ENCODE peak calls at places on chromosome 5, in seven cellular contexts. C is SK-N-SH, X is GM12878, P is K562, D is HCT116, J is Panc1, N is HepG2. G is an unnamed sample. For H3K36me3, the result is how much of the 10 kb centered on the place peaks cover.

GRCh38 chr5:94771742-94772141 is 153.3 kb downstream of the SLF1 start:
- DNase-seq in C (no peak), X (no peak), P (no peak), D (no peak), J (no peak), N (no peak), G (peak)

GRCh38 chr5:157184117-157184516 is 3.5 kb downstream of the ITK start:
- DNase-seq in C (no peak), X (no peak), P (no peak), D (no peak), J (no peak), N (no peak), G (no peak)

GRCh38 chr5:28779161-28779754 is 1740.9 kb upstream of the CDH9 start:
- DNase-seq in C (no peak), X (no peak), P (no peak), D (no peak), J (peak), N (no peak), G (peak)

GRCh38 chr5:146205499-146206202 is 2.2 kb downstream of the RBM27 start:
- DNase-seq in C (no peak), X (no peak), P (no peak), D (no peak), J (no peak), N (no peak), G (no peak)

GRCh38 chr5:93677344-93678021 is 63.9 kb downstream of the POU5F2 start:
- DNase-seq in C (peak), X (no peak), P (no peak), D (peak), J (no peak), N (peak), G (peak)

GRCh38 chr5:72160959-72161358 is 53.7 kb downstream of the MAP1B start:
- DNase-seq in C (no peak), X (no peak), P (no peak), D (no peak), J (no peak), N (no peak), G (no peak)

GRCh38 chr5:17224858-17225436 is 7.5 kb downstream of the BASP1 start:
- DNase-seq in C (no peak), X (peak), P (no peak), D (no peak), J (no peak), N (no peak), G (no peak)

GRCh38 chr5:122076669-122077450 is 1.2 kb downstream of the LOX start:
- DNase-seq in C (peak), X (no peak), P (no peak), D (no peak), J (no peak), N (peak), G (peak)

GRCh38 chr5:69187342-69187741 is 2.0 kb upstream of the CENPH start:
- DNase-seq in C (no peak), X (no peak), P (no peak), D (no peak), J (no peak), N (no peak), G (no peak)

GRCh38 chr5:7494446-7495132 is 98.7 kb downstream of the ADCY2 start:
- DNase-seq in C (no peak), X (no peak), P (no peak), D (no peak), J (no peak), N (no peak), G (no peak)

GRCh38 chr5:1763548-1763911 is 36.1 kb downstream of the MRPL36 start:
- DNase-seq in C (peak), X (no peak), P (peak), D (peak), J (peak), N (peak), G (peak)

GRCh38 chr5:138549414-138549813 is 6.4 kb upstream of the ETF1 start:
- DNase-seq in C (no peak), X (no peak), P (no peak), D (no peak), J (no peak), N (no peak), G (no peak)

GRCh38 chr5:138552700-138553099 is 9.7 kb upstream of the ETF1 start:
- DNase-seq in C (no peak), X (no peak), P (no peak), D (no peak), J (no peak), N (no peak), G (no peak)

GRCh38 chr5:138557677-138558076 is 14.6 kb upstream of the ETF1 start:
- DNase-seq in C (no peak), X (no peak), P (no peak), D (no peak), J (no peak), N (no peak), G (no peak)

GRCh38 chr5:138554143-138554542 is 11.1 kb upstream of the ETF1 start:
- DNase-seq in C (no peak), X (no peak), P (no peak), D (no peak), J (no peak), N (no peak), G (no peak)

DNA sequence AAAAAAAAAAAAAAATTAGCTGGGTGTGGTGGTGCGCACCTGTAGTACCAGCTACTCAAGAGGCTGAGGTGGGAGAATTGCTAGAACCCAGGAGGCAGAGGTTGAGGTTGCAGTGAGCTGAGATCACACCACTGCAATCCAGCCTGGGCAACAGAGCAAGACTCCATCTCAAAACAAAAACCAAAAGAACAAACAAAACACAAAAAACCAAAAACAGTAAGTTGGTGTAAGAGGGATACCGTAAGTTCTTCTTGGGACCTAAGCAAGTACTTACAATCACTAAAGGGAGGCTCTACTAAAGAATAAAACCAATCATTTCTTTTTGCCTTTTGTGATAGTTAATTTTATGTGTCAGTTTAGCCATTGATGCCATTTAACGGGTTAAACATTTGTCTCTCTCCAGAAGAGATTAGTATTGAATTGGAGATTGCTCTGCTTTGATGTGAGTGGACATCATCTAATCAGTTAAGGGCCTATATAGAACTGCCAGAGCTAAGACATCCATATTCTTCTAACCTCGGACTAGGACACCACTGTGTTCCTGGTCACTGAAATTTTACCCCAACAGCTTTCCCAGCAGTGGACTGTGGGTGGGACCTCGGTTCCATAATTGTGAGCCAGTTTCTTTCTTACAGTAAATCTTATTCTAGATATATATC is 10.5 kb upstream of the ETF1 start:
- DNase-seq in C (no peak), X (no peak), P (no peak), D (no peak), J (no peak), N (no peak), G (no peak)
- H3K36me3 ChIP-seq in C (half or more), X (under half), P (half or more), D (under half), J (under half), N (under half), G (under half)

GRCh38 chr5:158463971-158464370 is 605.0 kb upstream of the CLINT1 start:
- DNase-seq in C (no peak), X (no peak), P (no peak), D (no peak), J (no peak), N (peak), G (no peak)

GRCh38 chr5:158461240-158461854 is 602.4 kb upstream of the CLINT1 start:
- DNase-seq in C (no peak), X (no peak), P (no peak), D (no peak), J (no peak), N (peak), G (no peak)

GRCh38 chr5:158464383-158464782 is 605.4 kb upstream of the CLINT1 start:
- DNase-seq in C (no peak), X (no peak), P (no peak), D (no peak), J (no peak), N (no peak), G (no peak)

GRCh38 chr5:158463188-158463587 is 604.2 kb upstream of the CLINT1 start:
- DNase-seq in C (no peak), X (no peak), P (no peak), D (no peak), J (no peak), N (no peak), G (no peak)

DNA sequence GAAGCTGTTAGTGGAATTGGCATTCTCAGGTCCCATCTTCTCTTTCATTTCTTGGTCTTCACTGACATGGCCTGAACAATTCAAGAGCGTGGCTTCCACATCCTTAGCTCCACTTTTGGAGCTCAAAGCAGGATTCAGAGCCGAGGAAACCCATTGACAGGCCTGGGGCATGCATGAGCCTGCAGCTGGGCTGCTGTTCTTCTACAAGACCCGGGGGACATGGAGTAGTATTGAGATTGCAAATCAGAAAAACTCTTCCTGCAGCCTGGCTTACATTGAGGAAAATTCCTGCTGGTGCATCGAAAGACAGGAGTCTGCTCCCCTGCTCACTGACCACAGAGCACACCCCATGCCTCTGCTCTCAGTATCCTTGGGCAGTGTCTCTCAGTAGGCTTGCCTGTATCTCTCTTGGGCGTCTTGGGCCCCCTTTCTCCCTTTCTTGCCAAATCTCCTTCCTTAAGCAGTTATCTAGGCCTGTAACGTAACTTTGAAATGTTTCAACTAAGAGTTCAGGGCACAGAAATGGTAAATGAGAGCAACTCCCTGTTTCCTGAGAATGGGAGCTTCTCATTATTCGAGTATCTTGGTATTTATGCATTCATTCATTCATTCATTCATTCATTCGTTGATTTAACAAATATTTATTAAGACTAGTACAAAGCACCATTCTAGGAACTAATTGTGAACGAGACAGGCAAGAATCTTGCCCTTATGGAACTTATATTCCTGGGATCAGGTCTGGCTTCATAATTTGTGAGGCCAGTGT is 603.6 kb upstream of the CLINT1 start:
- DNase-seq in C (no peak), X (no peak), P (no peak), D (no peak), J (no peak), N (no peak), G (no peak)
- H3K27ac ChIP-seq in C (no peak), X (no peak), P (no peak), D (no peak), J (no peak), N (peak), G (no peak)

DNA sequence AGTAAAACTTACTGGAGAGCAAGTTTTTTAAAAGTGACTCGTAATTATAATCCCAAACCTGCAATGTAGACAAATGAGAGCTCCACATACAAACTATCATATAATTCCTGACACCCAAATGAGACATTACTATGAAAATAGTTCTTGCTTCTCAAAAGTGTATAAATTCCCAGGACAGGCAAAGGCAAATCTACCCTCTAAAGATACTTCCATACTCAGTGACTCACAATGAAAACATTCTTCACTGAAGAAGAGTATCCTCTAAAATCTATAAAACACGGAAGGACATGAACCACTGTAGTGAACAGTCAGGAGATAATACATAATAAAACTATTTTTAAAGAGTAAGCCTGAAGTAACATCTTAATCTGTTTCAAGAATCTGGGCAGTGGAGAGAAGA is 531.9 kb upstream of the GRAMD2B start:
- DNase-seq in C (no peak), X (no peak), P (no peak), D (no peak), J (no peak), N (no peak), G (no peak)
- TF ChIP-seq REST in C (no peak), X (no peak), P (no peak), D (no peak), J (no peak), N (no peak), G (no peak)

GRCh38 chr5:14685757-14686156 is 21.2 kb downstream of the OTULIN start:
- DNase-seq in C (peak), X (peak), P (no peak), D (peak), J (no peak), N (peak), G (peak)
- H3K36me3 ChIP-seq in C (half or more), X (under half), P (half or more), D (under half), J (under half), N (half or more), G (under half)

GRCh38 chr5:95938766-95939165 is 22.9 kb downstream of the ELL2 start:
- DNase-seq in C (no peak), X (no peak), P (no peak), D (no peak), J (no peak), N (no peak), G (no peak)
- H3K27ac ChIP-seq in C (no peak), X (peak), P (no peak), D (no peak), J (no peak), N (no peak), G (no peak)

DNA sequence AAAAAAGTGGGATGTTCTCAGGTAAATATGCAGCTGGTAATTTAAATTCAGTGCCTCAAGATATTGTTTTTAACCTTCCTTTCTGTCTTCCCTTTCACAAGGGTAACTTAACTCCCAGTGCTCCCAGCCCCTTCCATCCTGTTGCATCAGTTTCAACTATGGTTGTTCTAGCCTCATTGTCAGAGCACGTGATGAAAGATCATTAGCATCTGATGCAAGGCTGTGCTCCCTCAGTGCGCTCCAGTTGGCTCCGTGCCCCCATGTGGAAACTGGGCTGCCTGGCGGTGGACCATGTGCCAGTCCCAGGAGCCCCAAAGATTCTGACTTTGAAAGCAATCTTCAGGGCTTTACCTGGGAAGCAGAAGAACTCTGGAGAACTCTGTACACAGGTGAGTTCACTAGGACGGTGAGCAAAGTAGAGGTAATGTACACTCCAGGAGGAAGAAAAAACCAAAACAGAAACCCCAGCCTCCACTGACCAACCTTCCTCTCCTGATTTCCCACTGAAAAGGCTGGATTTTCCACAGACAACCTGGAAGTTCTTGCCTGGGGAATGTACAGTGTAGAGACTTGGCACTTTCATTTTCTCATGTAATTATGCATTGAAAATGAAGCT is 96.9 kb downstream of the SLC1A3 start:
- DNase-seq in C (no peak), X (no peak), P (no peak), D (no peak), J (no peak), N (no peak), G (no peak)
- TF ChIP-seq REST in C (no peak), X (no peak), P (no peak), D (no peak), J (no peak), N (no peak), G (no peak)

GRCh38 chr5:108707145-108707544 is 40.6 kb upstream of the FER start:
- DNase-seq in C (no peak), X (no peak), P (no peak), D (no peak), J (no peak), N (no peak), G (no peak)

GRCh38 chr5:108702546-108702945 is 45.2 kb upstream of the FER start:
- DNase-seq in C (no peak), X (no peak), P (no peak), D (no peak), J (no peak), N (no peak), G (no peak)

GRCh38 chr5:108700928-108701327 is 46.8 kb upstream of the FER start:
- DNase-seq in C (no peak), X (no peak), P (no peak), D (no peak), J (no peak), N (no peak), G (no peak)

DNA sequence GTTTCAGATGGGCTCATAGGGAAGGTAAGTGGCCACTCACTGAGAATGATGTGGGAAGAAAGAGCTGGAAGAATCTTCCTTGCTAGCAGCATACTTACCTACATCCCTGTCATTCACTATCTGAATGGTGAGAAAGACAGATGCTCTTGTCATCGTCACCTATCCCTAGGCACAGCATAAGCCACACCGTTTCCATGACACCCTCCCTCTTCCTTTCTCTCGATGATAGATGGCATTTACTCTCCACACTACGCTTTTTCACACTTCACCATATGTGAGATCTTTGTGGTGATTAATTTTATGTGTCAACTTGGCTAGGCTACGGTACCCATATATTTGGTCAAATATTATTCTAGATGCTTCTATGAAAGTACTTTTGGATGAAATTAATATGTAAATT is 44.4 kb upstream of the FER start:
- DNase-seq in C (no peak), X (no peak), P (no peak), D (no peak), J (no peak), N (no peak), G (no peak)
- H3K36me3 ChIP-seq in C (under half), X (under half), P (under half), D (under half), J (under half), N (under half), G (under half)

GRCh38 chr5:173831196-173831914 is 56.8 kb upstream of the CPEB4 start:
- DNase-seq in C (no peak), X (no peak), P (peak), D (no peak), J (no peak), N (no peak), G (peak)
- H3K27ac ChIP-seq in C (no peak), X (no peak), P (no peak), D (no peak), J (no peak), N (no peak), G (no peak)

GRCh38 chr5:10933141-10933540 is 172.1 kb upstream of the DAP start:
- DNase-seq in C (no peak), X (no peak), P (no peak), D (no peak), J (no peak), N (no peak), G (no peak)

GRCh38 chr5:10936081-10936480 is 175.0 kb upstream of the DAP start:
- DNase-seq in C (no peak), X (no peak), P (no peak), D (no peak), J (no peak), N (no peak), G (no peak)

GRCh38 chr5:10934789-10935355 is 173.8 kb upstream of the DAP start:
- DNase-seq in C (no peak), X (no peak), P (no peak), D (no peak), J (no peak), N (no peak), G (no peak)

GRCh38 chr5:10935536-10935935 is 174.5 kb upstream of the DAP start:
- DNase-seq in C (no peak), X (no peak), P (no peak), D (no peak), J (no peak), N (no peak), G (no peak)

GRCh38 chr5:10936486-10936885 is 175.5 kb upstream of the DAP start:
- DNase-seq in C (no peak), X (no peak), P (no peak), D (no peak), J (no peak), N (no peak), G (no peak)
- TF ChIP-seq REST in C (no peak), X (no peak), P (no peak), D (no peak), J (no peak), N (no peak), G (no peak)

DNA sequence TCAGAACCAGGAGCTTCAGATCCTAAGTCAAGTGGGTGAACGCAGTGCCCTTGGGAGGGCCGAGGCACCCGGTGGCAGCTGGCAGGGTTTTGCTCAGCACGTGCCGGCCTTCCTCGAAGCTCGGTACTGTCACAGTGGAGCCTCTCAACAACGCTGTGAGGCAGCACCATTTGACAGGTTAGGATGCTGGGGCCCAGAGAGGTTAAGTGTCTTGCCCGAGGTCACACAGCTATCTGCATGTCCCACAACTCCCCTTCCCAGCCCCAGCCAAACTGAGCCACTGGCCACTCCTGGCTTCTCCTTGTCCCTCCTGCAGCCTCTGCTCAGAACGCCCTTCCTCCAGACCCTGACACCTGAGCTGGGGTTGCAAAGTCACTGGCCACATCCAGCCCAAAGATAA is 43.7 kb upstream of the RPL26L1 start:
- DNase-seq in C (no peak), X (no peak), P (no peak), D (no peak), J (no peak), N (no peak), G (no peak)
- H3K36me3 ChIP-seq in C (under half), X (under half), P (half or more), D (under half), J (under half), N (half or more), G (under half)